ENCODE peak calls at places on chromosomes 1 and 21, in six cellular contexts. H is PC-3, C is BE2C, L is WTC11, E is ascending aorta, D is AG09319. U is an unnamed sample.

GRCh38 chr21:25934130-25934529 is 199.4 kb downstream of the GABPA start:
- DNase-seq in L (no peak), E (no peak), C (no peak), D (no peak), H (peak), U (no peak)

GRCh38 chr1:155801149-155801548 is 55.9 kb downstream of the GON4L start:
- DNase-seq in D (peak), L (no peak), H (peak), C (no peak), E (no peak), U (no peak)

GRCh38 chr1:174800951-174801350 is 198.8 kb upstream of the CACYBP start:
- DNase-seq in L (no peak), C (no peak), D (no peak), H (no peak), E (no peak), U (no peak)

GRCh38 chr1:113978863-113979702 is at the start of gene OLFML3:
- DNase-seq in L (peak), D (peak), C (peak), H (peak), E (peak), U (peak)

GRCh38 chr21:32515869-32516268 is 69.5 kb downstream of the TCP10L start:
- DNase-seq in L (no peak), E (no peak), D (no peak), C (no peak), H (no peak), U (no peak)

GRCh38 chr1:231171623-231172197 is 9.9 kb downstream of the TRIM67 start:
- DNase-seq in H (peak), L (no peak), C (no peak), E (no peak), D (no peak), U (no peak)

GRCh38 chr1:6419397-6419802 is 319 bp downstream of the HES2 start:
- DNase-seq in L (peak), D (no peak), C (no peak), H (no peak), E (no peak), U (peak)

GRCh38 chr1:23591460-23592208 is 32.3 kb upstream of the ID3 start:
- DNase-seq in L (no peak), H (no peak), D (no peak), C (no peak), E (no peak), U (no peak)

GRCh38 chr1:110203021-110203661 is 7.0 kb upstream of the KCNC4 start:
- DNase-seq in E (no peak), L (peak), D (peak), H (peak), C (peak), U (peak)

GRCh38 chr21:38448619-38449186 is 49.6 kb downstream of the ERG start:
- DNase-seq in H (no peak), L (peak), D (no peak), C (no peak), E (no peak), U (no peak)

GRCh38 chr1:75135829-75136142 is 1.6 kb downstream of the LHX8 start:
- DNase-seq in C (no peak), L (no peak), D (no peak), E (no peak), H (no peak), U (no peak)

GRCh38 chr21:33007747-33008146 is 18.0 kb upstream of the OLIG2 start:
- DNase-seq in L (no peak), D (no peak), H (no peak), C (no peak), E (no peak), U (no peak)

GRCh38 chr21:41861255-41861654 is 17.9 kb downstream of the PRDM15 start:
- DNase-seq in C (no peak), H (no peak), E (no peak), D (no peak), L (no peak), U (no peak)

GRCh38 chr1:29050141-29050540 is 73.6 kb downstream of the TMEM200B start:
- DNase-seq in L (no peak), H (no peak), E (no peak), C (no peak), D (no peak), U (no peak)

GRCh38 chr1:20472860-20473711 is 12.9 kb downstream of the CAMK2N1 start:
- DNase-seq in E (no peak), L (peak), C (peak), D (no peak), H (no peak), U (peak)

GRCh38 chr1:194658090-194658439 is 1471.7 kb upstream of the B3GALT2 start:
- DNase-seq in C (no peak), E (no peak), D (no peak), L (no peak), H (peak), U (no peak)

GRCh38 chr1:22812092-22812880 is 101.6 kb downstream of the EPHB2 start:
- DNase-seq in C (no peak), L (no peak), H (no peak), D (no peak), E (no peak), U (no peak)

GRCh38 chr1:241902376-241903067 is 54.5 kb downstream of the EXO1 start:
- DNase-seq in L (no peak), C (no peak), H (no peak), E (no peak), D (no peak), U (peak)

DNA sequence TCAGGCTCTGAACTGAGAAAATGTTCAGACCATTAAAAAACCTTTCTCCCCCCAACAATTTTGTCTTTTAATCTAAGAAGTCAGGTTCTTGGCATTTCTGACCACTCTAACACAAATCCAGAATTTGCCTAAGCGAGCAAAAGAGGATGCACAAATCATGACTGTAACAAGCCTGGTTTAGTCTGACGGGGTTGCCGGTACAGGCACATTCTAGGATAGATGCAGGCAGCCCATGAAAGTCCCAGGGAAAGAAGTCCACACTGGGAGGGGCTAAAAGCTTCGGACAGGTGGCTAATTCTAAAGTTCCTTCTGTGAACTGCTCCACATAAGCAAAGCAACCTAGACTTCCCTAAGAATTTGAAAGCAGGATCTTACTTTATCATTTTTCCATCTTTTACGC is 48.0 kb upstream of the KCNE1 start:
- DNase-seq in H (no peak), D (no peak), E (no peak), L (no peak), C (no peak), U (no peak)
- TF ChIP-seq CTCF in H (no peak), D (no peak), E (no peak), L (no peak), C (no peak), U (no peak)

DNA sequence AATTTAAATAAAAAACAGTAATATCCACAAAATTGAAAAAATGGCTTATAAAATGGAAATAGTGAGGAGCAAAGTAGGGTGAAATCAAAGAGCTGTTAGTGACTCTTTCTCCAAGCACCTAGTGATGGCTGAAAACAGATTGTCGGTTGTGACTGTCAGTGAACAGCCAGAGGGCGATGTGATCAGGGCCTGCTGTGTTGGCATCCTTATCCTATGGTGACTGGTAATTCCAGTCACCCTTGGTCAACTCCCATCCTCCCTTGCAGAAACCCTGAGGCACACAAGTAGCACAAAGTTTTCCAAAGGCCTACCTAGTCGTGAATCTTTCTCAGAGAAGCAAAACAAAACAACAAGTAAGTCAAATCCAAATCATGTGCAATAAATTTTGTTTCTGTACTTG is 599.8 kb upstream of the CXADR start:
- DNase-seq in H (no peak), E (no peak), D (no peak), C (peak), L (peak), U (peak)
- TF ChIP-seq CTCF in H (no peak), E (no peak), D (no peak), C (peak), L (no peak), U (no peak)

GRCh38 chr1:8164670-8165069 is 138.6 kb upstream of the ERRFI1 start:
- DNase-seq in C (no peak), D (no peak), E (no peak), L (no peak), H (no peak), U (no peak)

GRCh38 chr1:8167936-8168335 is 141.8 kb upstream of the ERRFI1 start:
- DNase-seq in D (no peak), C (no peak), L (no peak), H (no peak), E (no peak), U (no peak)

GRCh38 chr1:8163039-8163438 is 136.9 kb upstream of the ERRFI1 start:
- DNase-seq in E (no peak), H (no peak), L (no peak), C (no peak), D (no peak), U (no peak)

GRCh38 chr1:8166436-8166835 is 140.3 kb upstream of the ERRFI1 start:
- DNase-seq in E (no peak), D (no peak), L (no peak), H (no peak), C (no peak), U (no peak)

GRCh38 chr1:8165595-8166360 is 139.7 kb upstream of the ERRFI1 start:
- DNase-seq in D (no peak), C (no peak), E (no peak), L (peak), H (no peak), U (peak)
- TF ChIP-seq CTCF in D (no peak), C (peak), E (no peak), L (no peak), H (peak), U (no peak)

GRCh38 chr1:25617626-25618432 is 1.2 kb downstream of the MAN1C1 start:
- DNase-seq in L (peak), H (no peak), C (no peak), D (no peak), E (no peak), U (peak)

GRCh38 chr1:25620211-25620610 is 3.6 kb downstream of the MAN1C1 start:
- DNase-seq in D (no peak), E (no peak), L (no peak), H (no peak), C (no peak), U (no peak)

GRCh38 chr1:25618433-25618808 is 1.8 kb downstream of the MAN1C1 start:
- DNase-seq in C (no peak), L (no peak), D (no peak), H (no peak), E (no peak), U (no peak)

GRCh38 chr1:25620701-25621350 is 4.2 kb downstream of the MAN1C1 start:
- DNase-seq in D (no peak), C (no peak), H (no peak), L (no peak), E (no peak), U (no peak)

DNA sequence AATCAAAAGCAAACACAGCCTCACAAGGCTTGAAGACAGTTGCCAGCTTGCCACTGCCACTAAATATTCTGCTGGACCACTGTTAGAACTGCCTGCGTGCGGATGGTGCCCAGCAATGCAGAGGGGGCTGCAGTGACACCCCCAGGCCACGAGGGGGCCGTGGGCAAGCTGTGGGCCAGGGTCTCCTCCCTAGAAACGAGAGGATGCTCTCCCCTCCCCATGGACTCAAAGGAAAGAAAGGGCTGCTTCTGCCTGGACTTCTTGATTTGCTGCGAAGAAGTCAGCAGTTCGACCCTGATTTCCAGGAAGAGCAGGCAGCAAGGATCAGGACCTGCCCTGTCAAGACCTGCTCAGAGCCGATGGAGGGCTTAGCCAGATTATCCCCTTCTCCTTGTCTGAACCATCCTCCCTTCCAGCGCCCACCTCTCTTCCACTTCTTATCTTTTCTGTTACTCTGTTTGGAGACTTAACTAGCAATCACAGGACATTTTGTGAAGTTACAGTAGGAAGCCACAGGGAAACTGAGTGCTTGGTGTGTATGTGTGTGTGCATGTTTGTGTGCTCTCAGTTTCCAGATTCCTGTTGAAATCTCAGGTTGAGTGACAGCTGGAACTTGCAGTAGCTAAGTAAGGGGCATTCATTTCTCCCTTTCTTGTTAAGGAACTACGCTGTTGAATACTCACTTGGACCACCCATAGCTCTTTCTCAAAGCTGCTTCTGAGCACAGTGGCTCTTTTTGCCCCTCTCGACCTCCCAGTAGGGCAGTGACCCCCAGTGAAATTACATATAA is 2.7 kb downstream of the MAN1C1 start:
- DNase-seq in C (peak), D (no peak), H (peak), E (no peak), L (peak), U (peak)
- TF ChIP-seq CTCF in C (peak), D (peak), H (peak), E (peak), L (peak), U (peak)

GRCh38 chr1:1268284-1268682 is 5.4 kb downstream of the UBE2J2 start:
- DNase-seq in C (no peak), L (no peak), H (no peak), E (no peak), D (no peak), U (no peak)

GRCh38 chr1:1264026-1264425 is 9.6 kb downstream of the UBE2J2 start:
- DNase-seq in L (no peak), D (no peak), E (no peak), C (no peak), H (no peak), U (no peak)

GRCh38 chr1:1262759-1263158 is 10.9 kb downstream of the UBE2J2 start:
- DNase-seq in C (no peak), E (no peak), L (no peak), H (no peak), D (no peak), U (no peak)

GRCh38 chr1:1267488-1268283 is 6.0 kb downstream of the UBE2J2 start:
- DNase-seq in C (no peak), E (no peak), L (no peak), H (no peak), D (no peak), U (no peak)

GRCh38 chr1:1264868-1265272 is 8.8 kb downstream of the UBE2J2 start:
- DNase-seq in H (peak), E (no peak), L (peak), D (peak), C (no peak), U (peak)
- TF ChIP-seq CTCF in H (peak), E (no peak), L (no peak), D (peak), C (peak), U (peak)

U was measured in glutamatergic neuron.